ENCODE peak calls at places on chromosomes 3 and 15, in nine cellular contexts. Y is AG08396; J is stimulated activated CD8-positive, alpha-beta memory T cell treated with anti-CD3 and anti-CD28 coated beads, Interleukin-7, amount 100 ng/mL, for 1 hour; T is OCI-LY7; I is skeletal muscle cell; G is T1000; F is brain pericyte; Z is activated gamma-delta T cell treated with Interleukin-2 at 50 U/mL for 16 hours; V is GOT3. O is an unnamed sample.

GRCh38 chr3:195810455-195810845 is 1.3 kb downstream of the MUC4 start:
- DNase-seq in Y (no peak), J (no peak), T (no peak), I (no peak), G (no peak), F (no peak), Z (no peak), V (no peak), O (no peak)

GRCh38 chr15:97955040-97955439 is 5.5 kb upstream of the ARRDC4 start:
- DNase-seq in Y (no peak), J (no peak), T (no peak), I (no peak), G (no peak), F (no peak), Z (no peak), V (no peak), O (no peak)

GRCh38 chr3:8755564-8756237 is 13.7 kb downstream of the OXTR start:
- DNase-seq in Y (no peak), J (no peak), T (no peak), I (no peak), G (no peak), F (no peak), Z (no peak), V (no peak), O (no peak)

GRCh38 chr3:13013994-13014754 is 59.1 kb downstream of the IQSEC1 start:
- DNase-seq in Y (no peak), J (no peak), T (peak), I (no peak), G (no peak), F (no peak), Z (peak), V (no peak), O (no peak)

GRCh38 chr15:34986326-34987181 is 1.5 kb downstream of the ZNF770 start:
- DNase-seq in Y (no peak), J (no peak), T (no peak), I (no peak), G (no peak), F (no peak), Z (no peak), V (no peak), O (peak)

GRCh38 chr3:9704343-9705322 is 1.0 kb downstream of the CPNE9 start:
- DNase-seq in Y (peak), J (no peak), T (no peak), I (no peak), G (peak), F (no peak), Z (no peak), V (no peak), O (no peak)

GRCh38 chr15:33107950-33108349 is 86.6 kb downstream of the FMN1 start:
- DNase-seq in Y (no peak), J (no peak), T (no peak), I (no peak), G (no peak), F (no peak), Z (no peak), V (no peak), O (no peak)

GRCh38 chr3:61847784-61848462 is 286.6 kb downstream of the PTPRG start:
- DNase-seq in Y (no peak), J (no peak), T (no peak), I (no peak), G (no peak), F (no peak), Z (no peak), V (no peak), O (no peak)

GRCh38 chr15:52737720-52738119 is 52.4 kb downstream of the ONECUT1 start:
- DNase-seq in Y (no peak), J (no peak), T (no peak), I (peak), G (peak), F (no peak), Z (no peak), V (no peak), O (no peak)

GRCh38 chr15:83446904-83447708 is at the start of gene SH3GL3:
- DNase-seq in Y (peak), J (peak), T (no peak), I (peak), G (peak), F (no peak), Z (no peak), V (peak), O (no peak)

GRCh38 chr3:196080997-196081833 is 675 bp downstream of the TFRC start:
- DNase-seq in Y (peak), J (peak), T (peak), I (no peak), G (no peak), F (no peak), Z (peak), V (no peak), O (peak)

GRCh38 chr3:61877359-61877770 is 316.0 kb downstream of the PTPRG start:
- DNase-seq in Y (no peak), J (no peak), T (peak), I (no peak), G (no peak), F (no peak), Z (no peak), V (no peak), O (no peak)

GRCh38 chr15:84749111-84749991 is 959 bp downstream of the ZNF592 start:
- DNase-seq in Y (no peak), J (no peak), T (peak), I (no peak), G (no peak), F (no peak), Z (peak), V (no peak), O (peak)

GRCh38 chr15:79412429-79412828 is 19.7 kb upstream of the MINAR1 start:
- DNase-seq in Y (no peak), J (no peak), T (no peak), I (no peak), G (no peak), F (no peak), Z (no peak), V (no peak), O (no peak)

GRCh38 chr3:129345971-129346370 is 67.3 kb downstream of the HMCES start:
- DNase-seq in Y (no peak), J (no peak), T (no peak), I (no peak), G (no peak), F (no peak), Z (no peak), V (no peak), O (no peak)

GRCh38 chr3:175392653-175393052 is 533.5 kb downstream of the NAALADL2 start:
- DNase-seq in Y (no peak), J (no peak), T (no peak), I (peak), G (no peak), F (no peak), Z (no peak), V (no peak), O (no peak)

GRCh38 chr3:42495393-42495792 is 7.0 kb upstream of the VIPR1 start:
- DNase-seq in Y (no peak), J (no peak), T (no peak), I (no peak), G (no peak), F (no peak), Z (no peak), V (no peak), O (no peak)

GRCh38 chr3:52270252-52270754 is 8.1 kb downstream of the WDR82 start:
- DNase-seq in Y (no peak), J (no peak), T (no peak), I (no peak), G (no peak), F (no peak), Z (no peak), V (no peak), O (no peak)

GRCh38 chr15:43095708-43096347 is 10.0 kb downstream of the UBR1 start:
- DNase-seq in Y (no peak), J (no peak), T (no peak), I (no peak), G (no peak), F (no peak), Z (no peak), V (no peak), O (no peak)

GRCh38 chr3:23611737-23612295 is 193.9 kb upstream of the UBE2E1 start:
- DNase-seq in Y (peak), J (no peak), T (peak), I (peak), G (no peak), F (no peak), Z (no peak), V (no peak), O (peak)

GRCh38 chr3:111768076-111768475 is 91.0 kb upstream of the PHLDB2 start:
- DNase-seq in Y (no peak), J (no peak), T (no peak), I (no peak), G (no peak), F (no peak), Z (no peak), V (no peak), O (peak)

GRCh38 chr3:198108756-198109155 is 148.7 kb downstream of the LMLN start:
- DNase-seq in Y (no peak), J (no peak), T (no peak), I (no peak), G (no peak), F (no peak), Z (no peak), V (no peak), O (no peak)

GRCh38 chr3:53162672-53163458 is 1.9 kb downstream of the PRKCD start:
- DNase-seq in Y (no peak), J (peak), T (peak), I (no peak), G (no peak), F (no peak), Z (peak), V (no peak), O (no peak)

GRCh38 chr3:124291008-124291407 is 299.1 kb upstream of the ROPN1 start:
- DNase-seq in Y (no peak), J (no peak), T (no peak), I (no peak), G (no peak), F (no peak), Z (no peak), V (no peak), O (no peak)

GRCh38 chr3:45043715-45044299 is 17.7 kb downstream of the CLEC3B start:
- DNase-seq in Y (peak), J (no peak), T (no peak), I (peak), G (peak), F (no peak), Z (no peak), V (no peak), O (no peak)